ENCODE peak calls at places on chromosome 15, in ten cellular contexts. One of them, this sample, is unnamed.
A peak's percentile ranks its signal among the peaks of the same experiment; 100 is the strongest.

GRCh38 chr15:23546158-23546557 is 19.3 kb upstream of the MKRN3 start:
- DNase-seq in AG04450: no peak
- DNase-seq in PC-3: no peak
- DNase-seq in neuronal stem cell: no peak
- DNase-seq in IMR-90: no peak
- DNase-seq in SJSA1: no peak
- DNase-seq in dorsolateral prefrontal cortex: no peak
- DNase-seq in cardiac muscle cell: no peak
- DNase-seq in substantia nigra: no peak
- DNase-seq in tibial artery: no peak
- DNase-seq in this sample: no peak

GRCh38 chr15:57079446-57079845 is 161.0 kb downstream of the TCF12 start:
- DNase-seq in AG04450: no peak
- DNase-seq in tibial artery: no peak
- DNase-seq in SJSA1: no peak
- DNase-seq in dorsolateral prefrontal cortex: no peak
- DNase-seq in neuronal stem cell: no peak
- DNase-seq in cardiac muscle cell: no peak
- DNase-seq in IMR-90: no peak
- DNase-seq in PC-3: no peak
- DNase-seq in substantia nigra: peak; percentile 20
- DNase-seq in this sample: no peak

GRCh38 chr15:94858449-94858848 is 627.1 kb downstream of the MCTP2 start:
- DNase-seq in cardiac muscle cell: no peak
- DNase-seq in SJSA1: no peak
- DNase-seq in substantia nigra: no peak
- DNase-seq in IMR-90: no peak
- DNase-seq in neuronal stem cell: no peak
- DNase-seq in AG04450: no peak
- DNase-seq in tibial artery: no peak
- DNase-seq in PC-3: no peak
- DNase-seq in dorsolateral prefrontal cortex: no peak
- DNase-seq in this sample: no peak

GRCh38 chr15:92083190-92083589 is 229.7 kb downstream of the SLCO3A1 start:
- DNase-seq in neuronal stem cell: no peak
- DNase-seq in tibial artery: no peak
- DNase-seq in PC-3: no peak
- DNase-seq in AG04450: no peak
- DNase-seq in cardiac muscle cell: no peak
- DNase-seq in dorsolateral prefrontal cortex: no peak
- DNase-seq in SJSA1: no peak
- DNase-seq in substantia nigra: no peak
- DNase-seq in IMR-90: no peak
- DNase-seq in this sample: no peak

GRCh38 chr15:100715571-100716455 is 113.4 kb downstream of the ASB7 start:
- DNase-seq in PC-3: no peak
- DNase-seq in SJSA1: no peak
- DNase-seq in substantia nigra: no peak
- DNase-seq in IMR-90: no peak
- DNase-seq in dorsolateral prefrontal cortex: no peak
- DNase-seq in tibial artery: no peak
- DNase-seq in AG04450: no peak
- DNase-seq in neuronal stem cell: no peak
- DNase-seq in cardiac muscle cell: peak; percentile 41
- DNase-seq in this sample: no peak

GRCh38 chr15:71807125-71807629 is 3.2 kb upstream of the NR2E3 start:
- DNase-seq in dorsolateral prefrontal cortex: no peak
- DNase-seq in PC-3: no peak
- DNase-seq in SJSA1: no peak
- DNase-seq in substantia nigra: no peak
- DNase-seq in tibial artery: no peak
- DNase-seq in AG04450: no peak
- DNase-seq in cardiac muscle cell: no peak
- DNase-seq in IMR-90: no peak
- DNase-seq in neuronal stem cell: peak; percentile 57
- DNase-seq in this sample: no peak

GRCh38 chr15:75918135-75918534 is 14.5 kb downstream of the FBXO22 start:
- DNase-seq in substantia nigra: no peak
- DNase-seq in AG04450: no peak
- DNase-seq in neuronal stem cell: no peak
- DNase-seq in SJSA1: no peak
- DNase-seq in tibial artery: no peak
- DNase-seq in PC-3: no peak
- DNase-seq in IMR-90: no peak
- DNase-seq in dorsolateral prefrontal cortex: no peak
- DNase-seq in cardiac muscle cell: no peak
- DNase-seq in this sample: no peak

GRCh38 chr15:51104512-51104911 is 9.8 kb upstream of the TNFAIP8L3 start:
- DNase-seq in dorsolateral prefrontal cortex: no peak
- DNase-seq in neuronal stem cell: no peak
- DNase-seq in IMR-90: peak; percentile 35
- DNase-seq in SJSA1: no peak
- DNase-seq in cardiac muscle cell: no peak
- DNase-seq in AG04450: no peak
- DNase-seq in PC-3: no peak
- DNase-seq in substantia nigra: no peak
- DNase-seq in tibial artery: peak; percentile 84
- DNase-seq in this sample: no peak

GRCh38 chr15:95495033-95495541 is 835.4 kb upstream of the NR2F2 start:
- DNase-seq in cardiac muscle cell: no peak
- DNase-seq in IMR-90: no peak
- DNase-seq in neuronal stem cell: no peak
- DNase-seq in tibial artery: peak; percentile 27
- DNase-seq in substantia nigra: peak; percentile 0
- DNase-seq in dorsolateral prefrontal cortex: peak; percentile 44
- DNase-seq in AG04450: no peak
- DNase-seq in PC-3: no peak
- DNase-seq in SJSA1: no peak
- DNase-seq in this sample: no peak

GRCh38 chr15:80162059-80162554 is 9.3 kb downstream of the FAH start:
- DNase-seq in PC-3: no peak
- DNase-seq in SJSA1: no peak
- DNase-seq in dorsolateral prefrontal cortex: no peak
- DNase-seq in tibial artery: no peak
- DNase-seq in substantia nigra: no peak
- DNase-seq in neuronal stem cell: no peak
- DNase-seq in IMR-90: peak; percentile 45
- DNase-seq in AG04450: no peak
- DNase-seq in cardiac muscle cell: no peak
- DNase-seq in this sample: no peak

GRCh38 chr15:62059108-62059817 is 984 bp downstream of the VPS13C start:
- DNase-seq in neuronal stem cell: no peak
- DNase-seq in cardiac muscle cell: no peak
- DNase-seq in IMR-90: no peak
- DNase-seq in AG04450: no peak
- DNase-seq in SJSA1: no peak
- DNase-seq in tibial artery: no peak
- DNase-seq in substantia nigra: no peak
- DNase-seq in PC-3: peak; percentile 11
- DNase-seq in dorsolateral prefrontal cortex: no peak
- DNase-seq in this sample: no peak

GRCh38 chr15:93070901-93071300 is 18.1 kb downstream of the RGMA start:
- DNase-seq in neuronal stem cell: no peak
- DNase-seq in substantia nigra: no peak
- DNase-seq in dorsolateral prefrontal cortex: no peak
- DNase-seq in PC-3: no peak
- DNase-seq in cardiac muscle cell: no peak
- DNase-seq in tibial artery: no peak
- DNase-seq in AG04450: no peak
- DNase-seq in SJSA1: no peak
- DNase-seq in IMR-90: no peak
- DNase-seq in this sample: no peak

GRCh38 chr15:92454525-92455105 is 60.9 kb downstream of the ST8SIA2 start:
- DNase-seq in PC-3: no peak
- DNase-seq in IMR-90: no peak
- DNase-seq in tibial artery: no peak
- DNase-seq in substantia nigra: no peak
- DNase-seq in AG04450: no peak
- DNase-seq in dorsolateral prefrontal cortex: no peak
- DNase-seq in SJSA1: no peak
- DNase-seq in cardiac muscle cell: no peak
- DNase-seq in neuronal stem cell: no peak
- DNase-seq in this sample: no peak

GRCh38 chr15:73183071-73183470 is 130.8 kb downstream of the NEO1 start:
- DNase-seq in cardiac muscle cell: no peak
- DNase-seq in SJSA1: no peak
- DNase-seq in substantia nigra: no peak
- DNase-seq in tibial artery: no peak
- DNase-seq in dorsolateral prefrontal cortex: no peak
- DNase-seq in neuronal stem cell: peak; percentile 9
- DNase-seq in IMR-90: no peak
- DNase-seq in AG04450: no peak
- DNase-seq in PC-3: no peak
- DNase-seq in this sample: no peak

GRCh38 chr15:51969728-51970127 is 1.9 kb downstream of the LEO1 start:
- DNase-seq in substantia nigra: no peak
- DNase-seq in cardiac muscle cell: no peak
- DNase-seq in tibial artery: no peak
- DNase-seq in SJSA1: no peak
- DNase-seq in dorsolateral prefrontal cortex: no peak
- DNase-seq in AG04450: no peak
- DNase-seq in neuronal stem cell: no peak
- DNase-seq in IMR-90: peak; percentile 23
- DNase-seq in PC-3: peak; percentile 51
- DNase-seq in this sample: no peak

GRCh38 chr15:74227968-74228722 is 8.0 kb upstream of the CCDC33 start:
- DNase-seq in SJSA1: no peak
- DNase-seq in AG04450: no peak
- DNase-seq in dorsolateral prefrontal cortex: no peak
- DNase-seq in neuronal stem cell: no peak
- DNase-seq in IMR-90: no peak
- DNase-seq in substantia nigra: peak; percentile 6
- DNase-seq in cardiac muscle cell: no peak
- DNase-seq in PC-3: no peak
- DNase-seq in tibial artery: no peak
- DNase-seq in this sample: no peak
- H3K27ac ChIP-seq in SJSA1: no peak overlapping the region
- H3K27ac ChIP-seq in AG04450: no peak overlapping the region
- H3K27ac ChIP-seq in dorsolateral prefrontal cortex: no peak overlapping the region
- H3K27ac ChIP-seq in neuronal stem cell: no peak overlapping the region
- H3K27ac ChIP-seq in IMR-90: no peak overlapping the region
- H3K27ac ChIP-seq in substantia nigra: no peak overlapping the region
- H3K27ac ChIP-seq in cardiac muscle cell: no peak overlapping the region
- H3K27ac ChIP-seq in PC-3: no peak overlapping the region
- H3K27ac ChIP-seq in tibial artery: no peak overlapping the region
- H3K27ac ChIP-seq in this sample: no peak overlapping the region

GRCh38 chr15:79121571-79121970 is 31.0 kb upstream of the RASGRF1 start:
- DNase-seq in tibial artery: no peak
- DNase-seq in IMR-90: no peak
- DNase-seq in neuronal stem cell: no peak
- DNase-seq in dorsolateral prefrontal cortex: no peak
- DNase-seq in substantia nigra: no peak
- DNase-seq in AG04450: no peak
- DNase-seq in cardiac muscle cell: no peak
- DNase-seq in SJSA1: no peak
- DNase-seq in PC-3: no peak
- DNase-seq in this sample: no peak

GRCh38 chr15:79122943-79123342 is 32.4 kb upstream of the RASGRF1 start:
- DNase-seq in tibial artery: no peak
- DNase-seq in dorsolateral prefrontal cortex: no peak
- DNase-seq in SJSA1: no peak
- DNase-seq in PC-3: no peak
- DNase-seq in AG04450: no peak
- DNase-seq in IMR-90: no peak
- DNase-seq in substantia nigra: no peak
- DNase-seq in neuronal stem cell: no peak
- DNase-seq in cardiac muscle cell: no peak
- DNase-seq in this sample: no peak

GRCh38 chr15:79117442-79118204 is 27.0 kb upstream of the RASGRF1 start:
- DNase-seq in substantia nigra: no peak
- DNase-seq in IMR-90: no peak
- DNase-seq in tibial artery: no peak
- DNase-seq in neuronal stem cell: no peak
- DNase-seq in AG04450: no peak
- DNase-seq in SJSA1: no peak
- DNase-seq in PC-3: no peak
- DNase-seq in dorsolateral prefrontal cortex: no peak
- DNase-seq in cardiac muscle cell: no peak
- DNase-seq in this sample: no peak

GRCh38 chr15:79124388-79124787 is 33.8 kb upstream of the RASGRF1 start:
- DNase-seq in PC-3: no peak
- DNase-seq in cardiac muscle cell: no peak
- DNase-seq in neuronal stem cell: no peak
- DNase-seq in dorsolateral prefrontal cortex: no peak
- DNase-seq in tibial artery: no peak
- DNase-seq in SJSA1: no peak
- DNase-seq in AG04450: no peak
- DNase-seq in substantia nigra: no peak
- DNase-seq in IMR-90: no peak
- DNase-seq in this sample: no peak

DNA sequence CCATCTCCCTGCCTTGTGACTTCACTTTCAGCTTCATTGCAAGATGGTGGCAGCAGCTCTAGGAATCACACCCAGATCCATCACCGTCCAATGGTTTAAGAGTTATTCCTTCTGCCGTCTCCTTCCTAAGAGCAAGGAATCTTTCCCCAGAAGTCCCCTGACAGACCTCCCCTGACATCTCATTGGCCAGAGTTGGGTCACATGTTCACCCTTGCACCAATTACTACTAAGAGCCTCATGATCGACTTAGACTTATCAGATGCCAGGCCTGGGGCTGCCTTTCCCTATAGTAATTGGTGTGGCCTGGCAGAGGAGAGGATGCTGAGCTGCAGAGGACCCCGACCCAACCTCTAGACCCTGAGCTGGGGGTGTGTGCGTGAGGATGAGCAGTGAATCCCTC is 31.8 kb upstream of the RASGRF1 start:
- DNase-seq in PC-3: no peak
- DNase-seq in substantia nigra: no peak
- DNase-seq in cardiac muscle cell: no peak
- DNase-seq in tibial artery: no peak
- DNase-seq in AG04450: no peak
- DNase-seq in IMR-90: no peak
- DNase-seq in SJSA1: no peak
- DNase-seq in dorsolateral prefrontal cortex: no peak
- DNase-seq in neuronal stem cell: no peak
- DNase-seq in this sample: no peak
- H3K27ac ChIP-seq in PC-3: no peak overlapping the region
- H3K27ac ChIP-seq in substantia nigra: no peak overlapping the region
- H3K27ac ChIP-seq in cardiac muscle cell: no peak overlapping the region
- H3K27ac ChIP-seq in tibial artery: no peak overlapping the region
- H3K27ac ChIP-seq in AG04450: no peak overlapping the region
- H3K27ac ChIP-seq in IMR-90: no peak overlapping the region
- H3K27ac ChIP-seq in SJSA1: no peak overlapping the region
- H3K27ac ChIP-seq in dorsolateral prefrontal cortex: no peak overlapping the region
- H3K27ac ChIP-seq in neuronal stem cell: no peak overlapping the region
- H3K27ac ChIP-seq in this sample: no peak overlapping the region

GRCh38 chr15:99454107-99454809 is 111.5 kb upstream of the MEF2A start:
- DNase-seq in AG04450: no peak
- DNase-seq in SJSA1: no peak
- DNase-seq in substantia nigra: no peak
- DNase-seq in neuronal stem cell: no peak
- DNase-seq in IMR-90: no peak
- DNase-seq in dorsolateral prefrontal cortex: no peak
- DNase-seq in tibial artery: no peak
- DNase-seq in PC-3: no peak
- DNase-seq in cardiac muscle cell: no peak
- DNase-seq in this sample: no peak
- H3K27ac ChIP-seq in AG04450: peak overlapping the region; percentile 97
- H3K27ac ChIP-seq in SJSA1: peak overlapping the region; percentile 79
- H3K27ac ChIP-seq in substantia nigra: peak overlapping the region; percentile 77
- H3K27ac ChIP-seq in neuronal stem cell: no peak overlapping the region
- H3K27ac ChIP-seq in IMR-90: peak overlapping the region; percentile 75
- H3K27ac ChIP-seq in dorsolateral prefrontal cortex: no peak overlapping the region
- H3K27ac ChIP-seq in tibial artery: peak overlapping the region; percentile 90
- H3K27ac ChIP-seq in PC-3: peak overlapping the region; percentile 81
- H3K27ac ChIP-seq in cardiac muscle cell: peak overlapping the region; percentile 97
- H3K27ac ChIP-seq in this sample: peak overlapping the region; percentile 92

GRCh38 chr15:70435872-70436271 is 327.5 kb downstream of the UACA start:
- DNase-seq in tibial artery: no peak
- DNase-seq in IMR-90: no peak
- DNase-seq in dorsolateral prefrontal cortex: no peak
- DNase-seq in SJSA1: no peak
- DNase-seq in PC-3: no peak
- DNase-seq in AG04450: no peak
- DNase-seq in substantia nigra: no peak
- DNase-seq in cardiac muscle cell: no peak
- DNase-seq in neuronal stem cell: no peak
- DNase-seq in this sample: no peak
- H3K27ac ChIP-seq in tibial artery: no peak overlapping the region
- H3K27ac ChIP-seq in IMR-90: no peak overlapping the region
- H3K27ac ChIP-seq in dorsolateral prefrontal cortex: no peak overlapping the region
- H3K27ac ChIP-seq in SJSA1: no peak overlapping the region
- H3K27ac ChIP-seq in PC-3: no peak overlapping the region
- H3K27ac ChIP-seq in AG04450: no peak overlapping the region
- H3K27ac ChIP-seq in substantia nigra: no peak overlapping the region
- H3K27ac ChIP-seq in cardiac muscle cell: no peak overlapping the region
- H3K27ac ChIP-seq in neuronal stem cell: no peak overlapping the region
- H3K27ac ChIP-seq in this sample: no peak overlapping the region

This sample was measured in epithelial cell of prostate.